ENCODE peak calls at places on chromosomes 2 and 18, in five cellular contexts. R is AG09319, I is AG04450, L is RWPE1, J is tibial artery. S is an unnamed sample.
A peak's percentile ranks its signal among the peaks of the same experiment; 100 is the strongest.

GRCh38 chr18:13267517-13267916 is 49.0 kb downstream of the LDLRAD4 start:
- DNase-seq in R (no peak), I (no peak), L (no peak), J (no peak), S (no peak)

GRCh38 chr2:42944744-42945415 is 152.5 kb upstream of the HAAO start:
- DNase-seq in R (no peak), I (no peak), L (no peak), J (no peak), S (no peak)

GRCh38 chr18:36095936-36096519 is 28.7 kb upstream of the RPRD1A start:
- DNase-seq in R (peak; percentile 56), I (peak; percentile 54), L (peak; percentile 17), J (no peak), S (no peak)

GRCh38 chr2:46376586-46377286 is 79.5 kb downstream of the EPAS1 start:
- DNase-seq in R (no peak), I (no peak), L (no peak), J (no peak), S (no peak)

GRCh38 chr18:13308369-13308768 is 89.8 kb downstream of the LDLRAD4 start:
- DNase-seq in R (no peak), I (no peak), L (no peak), J (no peak), S (no peak)

GRCh38 chr2:58436842-58437241 is 195.7 kb upstream of the FANCL start:
- DNase-seq in R (no peak), I (no peak), L (peak; percentile 34), J (no peak), S (no peak)

GRCh38 chr2:170525566-170525900 is 189.6 kb upstream of the SP5 start:
- DNase-seq in R (peak; percentile 79), I (peak; percentile 86), L (peak; percentile 93), J (peak; percentile 93), S (no peak)

GRCh38 chr2:20623241-20623640 is 27.7 kb downstream of the HS1BP3 start:
- DNase-seq in R (no peak), I (no peak), L (no peak), J (peak; percentile 53), S (no peak)

GRCh38 chr2:182894174-182894573 is 27.7 kb upstream of the FRZB start:
- DNase-seq in R (no peak), I (no peak), L (no peak), J (peak; percentile 76), S (no peak)

GRCh38 chr2:123453046-123453445 is 572.0 kb upstream of the CNTNAP5 start:
- DNase-seq in R (no peak), I (no peak), L (no peak), J (no peak), S (no peak)